ENCODE peak calls at places on chromosomes 1 and 21, in nine cellular contexts. F is occipital lobe; Z is HEK293T; V is SW 1271; B is bronchial epithelial cell; M is stimulated activated naive CD8-positive, alpha-beta T cell treated with anti-CD3 and anti-CD28 coated beads, Interleukin-15, amount 100 ng/mL, for 72 hours; A is WTC11; C is T-cell; O is effector memory CD8-positive, alpha-beta T cell. U is an unnamed sample.

GRCh38 chr21:26715878-26716506 is 129.2 kb downstream of the ADAMTS1 start:
- DNase-seq in F (peak; percentile 16), Z (peak; percentile 81), V (peak; percentile 22), B (peak; percentile 55), M (peak; percentile 14), A (peak; percentile 65), C (no peak), O (no peak), U (peak; percentile 74)

GRCh38 chr1:39507230-39507928 is 15.9 kb downstream of the BMP8A start:
- DNase-seq in F (no peak), Z (peak; percentile 39), V (no peak), B (no peak), M (no peak), A (peak; percentile 55), C (no peak), O (no peak), U (peak; percentile 41)

GRCh38 chr1:151944110-151944858 is 35.0 kb upstream of the THEM4 start:
- DNase-seq in F (no peak), Z (no peak), V (no peak), B (peak; percentile 71), M (no peak), A (no peak), C (no peak), O (peak; percentile 14), U (no peak)

GRCh38 chr1:115457295-115457694 is 119.2 kb upstream of the NGF start:
- DNase-seq in F (no peak), Z (no peak), V (no peak), B (no peak), M (no peak), A (no peak), C (no peak), O (no peak), U (no peak)

GRCh38 chr1:20068722-20069121 is 1.3 kb upstream of the PLA2G5 start:
- DNase-seq in F (no peak), Z (no peak), V (no peak), B (no peak), M (no peak), A (no peak), C (no peak), O (no peak), U (no peak)

GRCh38 chr1:182602945-182603645 is 1.1 kb downstream of the RGS16 start:
- DNase-seq in F (no peak), Z (no peak), V (no peak), B (no peak), M (no peak), A (no peak), C (no peak), O (no peak), U (no peak)

GRCh38 chr1:8962812-8963669 is 17.4 kb downstream of the CA6 start:
- DNase-seq in F (no peak), Z (peak; percentile 76), V (no peak), B (peak; percentile 54), M (peak; percentile 67), A (peak; percentile 80), C (no peak), O (no peak), U (peak; percentile 59)

GRCh38 chr1:217472915-217473314 is 158.0 kb downstream of the GPATCH2 start:
- DNase-seq in F (no peak), Z (no peak), V (no peak), B (peak; percentile 64), M (no peak), A (no peak), C (no peak), O (no peak), U (no peak)

GRCh38 chr1:163162281-163162937 is 40.3 kb downstream of the RGS5 start:
- DNase-seq in F (no peak), Z (peak; percentile 14), V (no peak), B (no peak), M (no peak), A (no peak), C (no peak), O (no peak), U (no peak)

GRCh38 chr1:90351019-90351418 is 356.1 kb downstream of the ZNF326 start:
- DNase-seq in F (no peak), Z (no peak), V (no peak), B (no peak), M (no peak), A (no peak), C (no peak), O (no peak), U (no peak)

GRCh38 chr1:218658899-218659298 is 313.8 kb downstream of the TGFB2 start:
- DNase-seq in F (no peak), Z (no peak), V (no peak), B (peak; percentile 86), M (no peak), A (no peak), C (no peak), O (no peak), U (no peak)

GRCh38 chr1:201845331-201846083 is 16.6 kb downstream of the IPO9 start:
- DNase-seq in F (no peak), Z (no peak), V (no peak), B (peak; percentile 28), M (no peak), A (no peak), C (no peak), O (no peak), U (no peak)

GRCh38 chr1:162118063-162118462 is 48.6 kb downstream of the NOS1AP start:
- DNase-seq in F (no peak), Z (no peak), V (no peak), B (no peak), M (no peak), A (no peak), C (no peak), O (no peak), U (no peak)

GRCh38 chr1:9900142-9901043 is 9.7 kb downstream of the CTNNBIP1 start:
- DNase-seq in F (no peak), Z (no peak), V (no peak), B (no peak), M (no peak), A (no peak), C (no peak), O (no peak), U (no peak)

GRCh38 chr1:147840909-147841308 is 61.7 kb upstream of the GJA8 start:
- DNase-seq in F (no peak), Z (peak; percentile 67), V (no peak), B (no peak), M (no peak), A (no peak), C (no peak), O (no peak), U (no peak)

GRCh38 chr1:193707271-193708015 is 521.0 kb upstream of the B3GALT2 start:
- DNase-seq in F (no peak), Z (peak; percentile 8), V (no peak), B (peak; percentile 92), M (no peak), A (no peak), C (no peak), O (no peak), U (no peak)

GRCh38 chr1:101105877-101106276 is 80.3 kb upstream of the DPH5 start:
- DNase-seq in F (no peak), Z (no peak), V (no peak), B (no peak), M (no peak), A (no peak), C (no peak), O (no peak), U (no peak)

GRCh38 chr1:109815809-109816791 is 52.4 kb upstream of the EPS8L3 start:
- DNase-seq in F (no peak), Z (no peak), V (no peak), B (no peak), M (no peak), A (no peak), C (no peak), O (no peak), U (no peak)

GRCh38 chr1:37629008-37629407 is 5.7 kb downstream of the RSPO1 start:
- DNase-seq in F (no peak), Z (no peak), V (no peak), B (no peak), M (no peak), A (no peak), C (no peak), O (no peak), U (no peak)

GRCh38 chr1:3494321-3495308 is 40.1 kb downstream of the ARHGEF16 start:
- DNase-seq in F (no peak), Z (no peak), V (peak; percentile 4), B (no peak), M (no peak), A (no peak), C (no peak), O (no peak), U (no peak)

GRCh38 chr1:22849770-22850169 is 122.9 kb downstream of the LACTBL1 start:
- DNase-seq in F (no peak), Z (no peak), V (no peak), B (no peak), M (no peak), A (no peak), C (no peak), O (no peak), U (no peak)

GRCh38 chr1:186089938-186090337 is 285.1 kb downstream of the TPR start:
- DNase-seq in F (no peak), Z (no peak), V (no peak), B (peak; percentile 34), M (no peak), A (no peak), C (no peak), O (no peak), U (no peak)

GRCh38 chr1:228838717-228839500 is 103.6 kb downstream of the RHOU start:
- DNase-seq in F (no peak), Z (no peak), V (no peak), B (no peak), M (no peak), A (no peak), C (no peak), O (no peak), U (no peak)

GRCh38 chr1:228060458-228061190 is 21.9 kb upstream of the ARF1 start:
- DNase-seq in F (no peak), Z (no peak), V (no peak), B (no peak), M (no peak), A (peak; percentile 76), C (no peak), O (no peak), U (no peak)

GRCh38 chr1:88462481-88463261 is 221.4 kb upstream of the PKN2 start:
- DNase-seq in F (peak; percentile 64), Z (peak; percentile 77), V (no peak), B (peak; percentile 6), M (no peak), A (peak; percentile 47), C (no peak), O (no peak), U (peak; percentile 54)

GRCh38 chr1:30597711-30598110 is 125.7 kb downstream of the MATN1 start:
- DNase-seq in F (no peak), Z (no peak), V (no peak), B (no peak), M (no peak), A (no peak), C (no peak), O (no peak), U (no peak)

GRCh38 chr1:223776075-223776814 is 63.9 kb downstream of the CAPN2 start:
- DNase-seq in F (no peak), Z (no peak), V (peak; percentile 74), B (peak; percentile 96), M (peak; percentile 22), A (no peak), C (no peak), O (no peak), U (no peak)